ENCODE peak calls at places on chromosomes 4 and X, in seven cellular contexts. P is HFFc6, K is germinal center, U is smooth muscle cell of the brain vasculature, R is AML-193, W is endothelial cell, N is NCI-H748 treated with DMSO at 0.1 percent for 48 hours. A is an unnamed sample.

GRCh38 chr4:40514409-40515025 is 115.1 kb downstream of the RBM47 start:
- DNase-seq in R (no peak), N (peak), P (no peak), W (no peak), K (no peak), U (no peak), A (peak)

GRCh38 chr4:75800972-75801371 is 76.6 kb downstream of the USO1 start:
- DNase-seq in N (no peak), W (no peak), K (no peak), U (no peak), R (no peak), P (peak), A (no peak)

GRCh38 chr4:86961103-86961502 is 26.3 kb downstream of the AFF1 start:
- DNase-seq in W (no peak), P (no peak), K (no peak), U (no peak), N (no peak), R (peak), A (peak)

GRCh38 chr4:73698217-73698616 is 42.2 kb upstream of the CXCL8 start:
- DNase-seq in K (no peak), N (no peak), U (no peak), P (no peak), W (no peak), R (peak), A (no peak)

GRCh38 chr4:189374176-189374575 is 566.5 kb upstream of the FRG1 start:
- DNase-seq in P (no peak), K (no peak), W (no peak), N (no peak), U (no peak), R (no peak), A (no peak)

GRCh38 chr4:155972098-155972497 is 18.4 kb upstream of the CTSO start:
- DNase-seq in U (no peak), N (no peak), W (no peak), P (peak), K (no peak), R (peak), A (no peak)

GRCh38 chr4:182246401-182247205 is 3.4 kb downstream of the TENM3 start:
- DNase-seq in N (no peak), W (no peak), K (no peak), U (no peak), R (no peak), P (no peak), A (no peak)

GRCh38 chrX:109485470-109486340 is 3.8 kb upstream of the GUCY2F start:
- DNase-seq in K (peak), W (peak), U (peak), N (peak), R (peak), P (peak), A (peak)

GRCh38 chr4:40480291-40480690 is 145.2 kb downstream of the CHRNA9 start:
- DNase-seq in W (no peak), K (no peak), U (no peak), N (no peak), R (no peak), P (no peak), A (no peak)

GRCh38 chrX:101491943-101492342 is 6.7 kb downstream of the ARMCX4 start:
- DNase-seq in U (no peak), K (no peak), W (no peak), P (no peak), N (no peak), R (no peak), A (no peak)

GRCh38 chrX:132373610-132374009 is 115.2 kb downstream of the MBNL3 start:
- DNase-seq in R (no peak), P (no peak), N (no peak), K (no peak), U (no peak), W (no peak), A (no peak)

GRCh38 chr4:141462361-141462760 is 174.0 kb upstream of the IL15 start:
- DNase-seq in K (no peak), N (no peak), W (no peak), P (no peak), U (no peak), R (no peak), A (no peak)

GRCh38 chr4:26884486-26884988 is 23.9 kb downstream of the STIM2 start:
- DNase-seq in K (peak), N (no peak), W (no peak), U (no peak), R (no peak), P (no peak), A (peak)

GRCh38 chr4:169620846-169621228 is 459 bp downstream of the CLCN3 start:
- DNase-seq in N (peak), P (no peak), R (peak), W (peak), K (no peak), U (no peak), A (peak)

GRCh38 chrX:154352466-154352865 is 22.0 kb downstream of the FLNA start:
- DNase-seq in W (no peak), R (no peak), U (no peak), N (no peak), K (no peak), P (no peak), A (no peak)

GRCh38 chr4:10192331-10192730 is 75.7 kb upstream of the WDR1 start:
- DNase-seq in W (no peak), K (no peak), R (peak), P (no peak), N (no peak), U (no peak), A (no peak)

GRCh38 chr4:128394778-128395177 is 107.2 kb upstream of the PGRMC2 start:
- DNase-seq in W (no peak), K (no peak), U (no peak), N (no peak), R (no peak), P (no peak), A (no peak)

GRCh38 chr4:7075962-7076693 is 8.3 kb upstream of the GRPEL1 start:
- DNase-seq in P (peak), R (no peak), W (no peak), U (no peak), N (no peak), K (no peak), A (no peak)

GRCh38 chr4:26105372-26105771 is 191.4 kb downstream of the SMIM20 start:
- DNase-seq in K (no peak), W (no peak), P (no peak), R (no peak), N (no peak), U (no peak), A (no peak)

GRCh38 chr4:69617083-69617694 is 22.3 kb downstream of the UGT2A2 start:
- DNase-seq in N (no peak), W (peak), R (peak), P (peak), K (no peak), U (peak), A (peak)

GRCh38 chr4:164251257-164251656 is 502.7 kb upstream of the SMIM31 start:
- DNase-seq in P (no peak), W (no peak), R (no peak), K (no peak), N (no peak), U (no peak), A (no peak)

GRCh38 chr4:56981795-56982201 is 3.1 kb downstream of the POLR2B start:
- DNase-seq in R (no peak), U (no peak), N (no peak), P (no peak), K (no peak), W (no peak), A (no peak)

GRCh38 chr4:173878701-173879100 is 348.7 kb upstream of the HAND2 start:
- DNase-seq in K (no peak), P (no peak), W (no peak), R (no peak), U (no peak), N (no peak), A (no peak)

GRCh38 chr4:110622841-110623709 is at the start of gene PITX2:
- DNase-seq in R (no peak), W (peak), P (peak), N (peak), U (no peak), K (peak), A (peak)

GRCh38 chrX:31168596-31168995 is 96.8 kb upstream of the FTHL17 start:
- DNase-seq in U (no peak), R (no peak), K (peak), N (no peak), P (no peak), W (no peak), A (peak)

GRCh38 chr4:38846015-38846414 is 10.6 kb downstream of the TLR6 start:
- DNase-seq in P (no peak), U (no peak), N (no peak), R (no peak), K (no peak), W (no peak), A (no peak)

A was measured in OCI-LY7.